ENCODE peak calls at places on chromosomes 12 and 14, in nine cellular contexts. Y is colonic mucosa, Q is psoas muscle, C is left lung, Z is cardiac fibroblast, N is WTC11, J is pancreas, M is fibroblast of lung, K is neural progenitor cell. S is an unnamed sample.

GRCh38 chr14:98956181-98956580 is 315.8 kb downstream of the BCL11B start:
- DNase-seq in Y (peak), Q (no peak), C (no peak), Z (no peak), N (no peak), J (no peak), M (no peak), K (no peak), S (no peak)

GRCh38 chr14:61503167-61503801 is 181.9 kb downstream of the PRKCH start:
- DNase-seq in Y (no peak), Q (no peak), C (no peak), Z (no peak), N (no peak), J (no peak), M (peak), K (no peak), S (peak)

GRCh38 chr14:90416649-90417237 is 19.9 kb downstream of the CALM1 start:
- DNase-seq in Y (no peak), Q (no peak), C (no peak), Z (no peak), N (no peak), J (no peak), M (no peak), K (no peak), S (no peak)

GRCh38 chr14:49464885-49465284 is 121.3 kb downstream of the RPS29 start:
- DNase-seq in Y (no peak), Q (no peak), C (no peak), Z (peak), N (peak), J (no peak), M (no peak), K (peak), S (no peak)

GRCh38 chr14:56487761-56488160 is 91.8 kb upstream of the TMEM260 start:
- DNase-seq in Y (no peak), Q (no peak), C (no peak), Z (peak), N (no peak), J (no peak), M (peak), K (no peak), S (no peak)

GRCh38 chr14:105337966-105338365 is 23.4 kb downstream of the PACS2 start:
- DNase-seq in Y (no peak), Q (peak), C (no peak), Z (no peak), N (no peak), J (no peak), M (no peak), K (no peak), S (no peak)

GRCh38 chr14:52879958-52880357 is 70.9 kb downstream of the FERMT2 start:
- DNase-seq in Y (no peak), Q (no peak), C (no peak), Z (peak), N (no peak), J (no peak), M (peak), K (no peak), S (no peak)

GRCh38 chr12:2451025-2451424 is 343.7 kb upstream of the FKBP4 start:
- DNase-seq in Y (no peak), Q (no peak), C (no peak), Z (peak), N (no peak), J (no peak), M (peak), K (no peak), S (no peak)

GRCh38 chr12:46209914-46210834 is 58.7 kb downstream of the SLC38A1 start:
- DNase-seq in Y (peak), Q (peak), C (peak), Z (peak), N (no peak), J (peak), M (peak), K (no peak), S (peak)

GRCh38 chr12:20716037-20716436 is 20.9 kb downstream of the SLCO1C1 start:
- DNase-seq in Y (peak), Q (no peak), C (no peak), Z (no peak), N (peak), J (no peak), M (no peak), K (peak), S (no peak)
- TF ChIP-seq CTCF in Y (peak), Q (no peak), C (no peak), Z (no peak), N (no peak), J (no peak), M (no peak), K (peak), S (no peak)

DNA sequence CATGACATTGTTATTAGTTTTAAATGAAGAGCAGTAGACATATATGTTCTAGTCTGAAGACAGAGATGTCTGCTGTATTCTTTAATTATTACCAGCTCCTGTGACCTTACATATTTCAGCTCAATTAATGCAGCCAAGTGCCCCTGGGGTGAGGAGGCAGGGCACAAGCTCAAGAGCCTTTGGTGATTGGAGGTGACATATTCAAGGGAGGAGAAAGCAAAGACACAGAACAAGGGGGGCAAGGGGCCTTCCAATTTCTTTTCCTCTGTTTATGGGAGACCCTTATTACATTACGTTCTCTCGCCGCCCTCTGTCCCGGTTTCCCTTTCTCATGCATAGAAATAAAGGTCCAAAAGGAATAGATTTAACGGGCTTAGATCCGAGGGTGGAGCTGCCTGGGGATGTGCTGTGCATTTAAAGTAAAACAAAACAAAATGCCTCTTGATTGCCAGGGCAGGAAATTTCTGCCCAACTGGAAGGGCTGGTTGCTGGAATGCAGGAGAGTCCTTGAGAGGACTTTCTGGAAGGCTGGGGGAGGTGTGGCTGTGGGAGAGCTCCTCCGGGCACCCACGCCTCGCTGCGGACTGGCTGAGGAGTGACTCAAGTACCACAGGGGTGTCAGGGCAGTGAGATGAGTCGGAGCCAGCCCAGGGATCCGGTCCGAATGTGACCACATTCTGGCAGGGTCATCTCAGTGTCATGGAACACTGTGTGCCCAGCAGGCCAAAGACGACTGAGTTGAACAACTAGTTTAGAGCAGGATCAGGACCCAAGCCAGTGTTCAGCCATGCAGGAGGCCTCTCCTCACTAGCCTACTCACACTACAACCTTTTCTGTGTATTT is 32.1 kb upstream of the GSG1 start:
- DNase-seq in Y (no peak), Q (peak), C (peak), Z (peak), N (peak), J (peak), M (peak), K (no peak), S (no peak)
- TF ChIP-seq CTCF in Y (no peak), Q (no peak), C (peak), Z (no peak), N (no peak), J (no peak), M (peak), K (no peak), S (no peak)

DNA sequence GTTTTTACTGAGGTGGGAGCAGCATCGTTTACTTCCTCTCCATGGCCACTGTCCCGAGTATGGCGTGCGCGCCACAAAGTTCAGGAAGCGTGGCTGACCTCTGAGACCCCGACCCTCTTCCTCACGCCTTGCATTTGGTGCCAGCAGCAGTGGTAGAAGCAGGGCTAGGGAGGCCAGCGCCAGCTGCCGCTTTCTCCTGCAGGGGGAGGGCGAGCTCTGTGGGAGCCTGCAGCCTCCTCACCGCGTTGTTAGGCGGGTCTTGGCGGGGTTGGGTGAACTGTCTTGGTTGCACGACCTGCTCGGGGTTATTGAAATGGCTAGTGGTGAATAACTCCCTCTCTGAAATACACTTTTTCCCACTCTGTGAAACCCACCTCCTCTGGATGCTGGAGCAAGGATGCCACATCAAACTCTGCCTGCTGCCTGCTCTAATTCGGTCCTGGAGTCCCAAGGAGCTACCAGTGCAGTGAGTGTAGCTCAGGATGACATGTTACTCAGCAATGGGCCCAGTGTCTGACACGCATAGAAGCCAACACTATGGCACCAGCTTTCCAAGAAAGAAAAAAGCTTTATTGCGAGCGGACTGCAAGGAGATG is 22.3 kb upstream of the TDRD9 start:
- DNase-seq in Y (no peak), Q (no peak), C (no peak), Z (no peak), N (peak), J (no peak), M (no peak), K (peak), S (peak)
- TF ChIP-seq CTCF in Y (no peak), Q (no peak), C (no peak), Z (peak), N (no peak), J (no peak), M (peak), K (peak), S (peak)

DNA sequence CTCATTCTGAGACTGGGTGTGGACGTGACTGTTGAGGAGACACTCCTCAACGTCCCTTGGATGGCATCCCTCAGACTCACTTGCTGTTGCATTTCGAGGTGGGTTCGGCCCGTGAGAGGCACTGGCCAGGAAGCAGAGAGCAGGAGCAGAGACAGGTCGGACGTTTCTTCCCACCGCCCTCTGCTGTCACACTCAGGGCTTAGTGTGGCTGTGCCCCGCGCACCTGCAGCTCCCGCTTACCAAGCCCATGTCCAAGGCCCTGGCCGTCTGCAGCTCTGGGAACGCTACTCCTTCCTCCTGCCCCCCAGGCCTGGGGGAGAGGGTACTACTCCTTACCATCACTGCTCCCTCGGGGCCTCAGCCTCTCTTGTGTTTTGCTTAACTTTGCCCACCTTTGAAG is 29.8 kb upstream of the PIWIL1 start:
- DNase-seq in Y (no peak), Q (no peak), C (no peak), Z (no peak), N (no peak), J (no peak), M (no peak), K (no peak), S (no peak)
- TF ChIP-seq CTCF in Y (no peak), Q (no peak), C (no peak), Z (no peak), N (no peak), J (no peak), M (no peak), K (no peak), S (no peak)

GRCh38 chr12:56434828-56435227 is 14.4 kb downstream of the TIMELESS start:
- DNase-seq in Y (no peak), Q (no peak), C (no peak), Z (no peak), N (no peak), J (no peak), M (no peak), K (no peak), S (no peak)

GRCh38 chr12:56431850-56432249 is 17.4 kb downstream of the TIMELESS start:
- DNase-seq in Y (no peak), Q (no peak), C (no peak), Z (peak), N (no peak), J (no peak), M (no peak), K (no peak), S (no peak)

DNA sequence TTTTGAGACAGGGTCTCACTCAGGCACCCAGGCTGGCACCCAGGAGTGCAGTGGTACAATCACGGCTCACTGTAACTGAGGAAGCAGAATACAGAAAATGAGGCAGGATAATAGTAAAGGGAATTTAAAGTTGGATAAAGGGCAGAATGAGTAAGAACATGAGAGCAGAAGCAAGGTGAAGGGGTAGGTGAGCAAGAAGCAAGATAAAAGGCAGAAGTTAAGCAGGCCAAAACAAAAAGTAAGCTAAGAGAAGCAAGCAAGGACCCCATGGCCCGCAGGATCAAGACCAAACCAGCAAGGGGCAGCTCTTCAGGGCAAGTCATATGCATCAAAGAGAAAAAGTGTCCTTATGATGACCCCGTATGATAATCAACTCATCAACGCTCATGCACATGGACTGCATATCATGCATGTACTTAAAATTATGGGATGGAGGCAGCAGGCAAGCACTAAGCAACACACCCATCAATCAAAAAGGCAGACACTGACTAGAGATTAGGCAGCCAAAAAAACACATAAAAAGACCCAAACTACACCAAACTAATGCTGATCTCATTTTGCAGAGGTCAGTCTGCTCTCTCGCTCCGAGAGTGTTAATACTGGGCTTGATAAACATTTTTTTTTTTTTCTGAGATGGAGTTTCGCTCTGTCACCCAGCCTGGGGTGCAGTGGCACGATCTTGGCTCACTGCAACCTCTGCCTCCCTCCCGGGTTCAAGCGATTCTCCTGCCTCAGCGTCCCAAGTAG is 11.6 kb downstream of the TIMELESS start:
- DNase-seq in Y (no peak), Q (no peak), C (no peak), Z (no peak), N (no peak), J (no peak), M (no peak), K (no peak), S (no peak)
- TF ChIP-seq CTCF in Y (no peak), Q (no peak), C (no peak), Z (no peak), N (no peak), J (no peak), M (no peak), K (no peak), S (no peak)